ENCODE peak calls at places on chromosomes 5 and 9, in five cellular contexts. L is adipocyte; Z is stimulated activated CD4-positive, alpha-beta T cell treated with anti-CD3 and anti-CD28 coated beads, Interleukin-1b, Interleukin-23, amount 100 ng/mL, for 24 hours; T is posterior vena cava; E is colonic mucosa. K is an unnamed sample.

GRCh38 chr9:136309101-136309801 is 5.4 kb upstream of the CCDC187 start:
- DNase-seq in L (no peak), Z (no peak), T (no peak), E (no peak), K (no peak)

GRCh38 chr5:101429241-101429640 is 526.2 kb upstream of the ST8SIA4 start:
- DNase-seq in L (peak), Z (no peak), T (no peak), E (no peak), K (no peak)

GRCh38 chr5:78808380-78808779 is 159.8 kb upstream of the LHFPL2 start:
- DNase-seq in L (no peak), Z (no peak), T (no peak), E (no peak), K (no peak)

GRCh38 chr9:112065781-112066606 is 109.1 kb downstream of the SUSD1 start:
- DNase-seq in L (peak), Z (no peak), T (no peak), E (peak), K (peak)

GRCh38 chr5:132227235-132227484 is 493 bp downstream of the P4HA2 start:
- DNase-seq in L (no peak), Z (no peak), T (no peak), E (no peak), K (no peak)

GRCh38 chr5:68225911-68226563 is 10.5 kb downstream of the PIK3R1 start:
- DNase-seq in L (no peak), Z (no peak), T (no peak), E (peak), K (peak)

GRCh38 chr5:135353952-135354721 is 44.9 kb downstream of the MACROH2A1 start:
- DNase-seq in L (peak), Z (no peak), T (no peak), E (no peak), K (no peak)

GRCh38 chr5:157568717-157569116 is 6.9 kb downstream of the ADAM19 start:
- DNase-seq in L (no peak), Z (no peak), T (no peak), E (no peak), K (no peak)

GRCh38 chr9:3906437-3907213 is 380.8 kb upstream of the RFX3 start:
- DNase-seq in L (peak), Z (no peak), T (no peak), E (no peak), K (peak)

GRCh38 chr5:161306354-161306990 is 240.1 kb downstream of the GABRB2 start:
- DNase-seq in L (no peak), Z (no peak), T (no peak), E (no peak), K (no peak)

GRCh38 chr5:43352131-43352530 is 38.9 kb upstream of the HMGCS1 start:
- DNase-seq in L (no peak), Z (no peak), T (no peak), E (no peak), K (no peak)

GRCh38 chr5:173025651-173026050 is 30.5 kb upstream of the CREBRF start:
- DNase-seq in L (no peak), Z (no peak), T (no peak), E (no peak), K (no peak)

GRCh38 chr9:981491-981898 is 5.0 kb downstream of the DMRT3 start:
- DNase-seq in L (no peak), Z (no peak), T (no peak), E (no peak), K (no peak)

GRCh38 chr9:99181206-99181605 is 40.5 kb downstream of the ALG2 start:
- DNase-seq in L (no peak), Z (no peak), T (no peak), E (no peak), K (no peak)

GRCh38 chr9:84819446-84819845 is 149.9 kb downstream of the NTRK2 start:
- DNase-seq in L (no peak), Z (no peak), T (no peak), E (no peak), K (no peak)

GRCh38 chr5:113294341-113295110 is 140.3 kb downstream of the TSSK1B start:
- DNase-seq in L (peak), Z (peak), T (peak), E (peak), K (peak)

GRCh38 chr5:168683247-168683926 is 104.2 kb upstream of the PANK3 start:
- DNase-seq in L (no peak), Z (no peak), T (peak), E (no peak), K (no peak)

GRCh38 chr5:132473019-132473531 is 17.5 kb downstream of the IRF1 start:
- DNase-seq in L (no peak), Z (no peak), T (no peak), E (no peak), K (peak)

GRCh38 chr5:176817369-176817841 is 7.0 kb downstream of the UNC5A start:
- DNase-seq in L (peak), Z (no peak), T (peak), E (no peak), K (no peak)

GRCh38 chr5:126527892-126528291 is 67.1 kb downstream of the ALDH7A1 start:
- DNase-seq in L (peak), Z (no peak), T (no peak), E (no peak), K (no peak)

GRCh38 chr9:3173374-3173773 is 329.5 kb upstream of the PUM3 start:
- DNase-seq in L (no peak), Z (no peak), T (no peak), E (no peak), K (no peak)

GRCh38 chr9:137117269-137117731 is 2.8 kb upstream of the DPP7 start:
- DNase-seq in L (no peak), Z (no peak), T (no peak), E (no peak), K (no peak)

GRCh38 chr5:40071870-40072269 is 607.8 kb upstream of the PTGER4 start:
- DNase-seq in L (peak), Z (no peak), T (no peak), E (no peak), K (no peak)

GRCh38 chr9:84659273-84659672 is 10.3 kb upstream of the NTRK2 start:
- DNase-seq in L (no peak), Z (no peak), T (no peak), E (no peak), K (no peak)

GRCh38 chr9:2526071-2526862 is 95.3 kb upstream of the VLDLR start:
- DNase-seq in L (peak), Z (no peak), T (no peak), E (no peak), K (no peak)

GRCh38 chr5:36657563-36657995 is 51.2 kb downstream of the SLC1A3 start:
- DNase-seq in L (peak), Z (no peak), T (no peak), E (peak), K (peak)

GRCh38 chr5:78065663-78066062 is 228.8 kb downstream of the AP3B1 start:
- DNase-seq in L (no peak), Z (no peak), T (no peak), E (no peak), K (no peak)

GRCh38 chr9:36119476-36119875 is 17.1 kb upstream of the GLIPR2 start:
- DNase-seq in L (no peak), Z (no peak), T (no peak), E (no peak), K (no peak)

GRCh38 chr5:10607023-10607665 is 43.3 kb downstream of the ANKRD33B start:
- DNase-seq in L (no peak), Z (no peak), T (no peak), E (no peak), K (no peak)

GRCh38 chr5:169970911-169971436 is 9.3 kb downstream of the INSYN2B start:
- DNase-seq in L (peak), Z (no peak), T (peak), E (no peak), K (peak)

GRCh38 chr5:55509768-55510522 is 24.8 kb downstream of the PLPP1 start:
- DNase-seq in L (peak), Z (no peak), T (no peak), E (peak), K (no peak)

GRCh38 chr5:111463304-111463703 is 49.0 kb downstream of the STARD4 start:
- DNase-seq in L (no peak), Z (no peak), T (no peak), E (no peak), K (no peak)

GRCh38 chr9:109499631-109500120 is 1.6 kb upstream of the PTPN3 start:
- DNase-seq in L (peak), Z (no peak), T (peak), E (peak), K (peak)

GRCh38 chr5:73564018-73564417 is 1.4 kb downstream of the ANKRA2 start:
- DNase-seq in L (no peak), Z (no peak), T (no peak), E (no peak), K (no peak)

GRCh38 chr5:58813855-58814254 is 231.0 kb downstream of the RAB3C start:
- DNase-seq in L (no peak), Z (no peak), T (no peak), E (no peak), K (no peak)